ENCODE peak calls at places on chromosomes 13 and 19, in six cellular contexts. I is ACHN, U is HT1080, N is nucleus accumbens, K is kidney tubule cell, D is RPMI7951. L is an unnamed sample.
A peak's percentile ranks its signal among the peaks of the same experiment; 100 is the strongest.

GRCh38 chr19:30122431-30122830 is 180.4 kb downstream of the URI1 start:
- DNase-seq in I (no peak), U (no peak), N (no peak), K (no peak), D (no peak), L (no peak)

GRCh38 chr19:41064974-41065569 is 23.2 kb upstream of the CYP2A13 start:
- DNase-seq in I (no peak), U (peak; percentile 55), N (no peak), K (peak; percentile 3), D (peak; percentile 52), L (no peak)

GRCh38 chr13:35165205-35165604 is 223.1 kb downstream of the NBEA start:
- DNase-seq in I (no peak), U (no peak), N (no peak), K (no peak), D (no peak), L (no peak)

GRCh38 chr13:59771272-59771671 is 392.5 kb downstream of the DIAPH3 start:
- DNase-seq in I (peak; percentile 9), U (no peak), N (no peak), K (no peak), D (peak; percentile 7), L (peak; percentile 50)

GRCh38 chr19:16541526-16542044 is 652 bp downstream of the CHERP start:
- DNase-seq in I (peak; percentile 8), U (peak; percentile 27), N (no peak), K (peak; percentile 24), D (peak; percentile 18), L (peak; percentile 36)

GRCh38 chr19:48203794-48204628 is 33.5 kb downstream of the ZSWIM9 start:
- DNase-seq in I (peak; percentile 96), U (peak; percentile 99), N (peak; percentile 97), K (peak; percentile 99), D (peak; percentile 95), L (peak; percentile 97)

GRCh38 chr19:48443262-48443661 is 2.5 kb upstream of the GRWD1 start:
- DNase-seq in I (no peak), U (no peak), N (no peak), K (no peak), D (no peak), L (no peak)

GRCh38 chr19:5046339-5047039 is 77.6 kb downstream of the KDM4B start:
- DNase-seq in I (no peak), U (no peak), N (no peak), K (peak; percentile 78), D (peak; percentile 34), L (peak; percentile 95)

GRCh38 chr13:22240716-22241115 is 569.8 kb downstream of the FGF9 start:
- DNase-seq in I (no peak), U (no peak), N (no peak), K (no peak), D (peak; percentile 1), L (no peak)

GRCh38 chr13:41019027-41019487 is at the start of gene ELF1:
- DNase-seq in I (peak; percentile 85), U (peak; percentile 82), N (no peak), K (peak; percentile 92), D (peak; percentile 76), L (peak; percentile 65)

GRCh38 chr19:45592366-45592765 is 7.8 kb upstream of the OPA3 start:
- DNase-seq in I (no peak), U (peak; percentile 73), N (no peak), K (no peak), D (no peak), L (no peak)

L was measured in NCI-H1417.